ENCODE peak calls at places on chromosomes 11 and 22, in six cellular contexts. T is HepG2, J is GM12891, F is GM12878, C is K562, P is H1. B is an unnamed sample.

GRCh38 chr11:70065318-70066135 is 12.6 kb upstream of the ANO1 start:
- DNase-seq in P (peak), T (no peak), F (no peak), J (no peak), C (no peak), B (no peak)

GRCh38 chr11:99446400-99446799 is 425.7 kb downstream of the CNTN5 start:
- DNase-seq in C (no peak), P (no peak), J (no peak), T (no peak), F (no peak), B (no peak)

GRCh38 chr11:76673164-76674142 is 2.9 kb upstream of the LRRC32 start:
- DNase-seq in C (no peak), T (no peak), P (no peak), J (no peak), F (no peak), B (no peak)

GRCh38 chr11:110479445-110480101 is 49.8 kb downstream of the FDX1 start:
- DNase-seq in F (no peak), T (no peak), C (peak), P (no peak), J (no peak), B (no peak)

GRCh38 chr11:128908391-128909246 is 17.5 kb downstream of the KCNJ5 start:
- DNase-seq in C (no peak), P (no peak), T (no peak), F (no peak), J (no peak), B (no peak)

GRCh38 chr22:24894998-24895397 is 51.5 kb downstream of the LHFPL7 start:
- DNase-seq in F (no peak), T (peak), C (no peak), P (no peak), J (no peak), B (no peak)

GRCh38 chr22:45962431-45962712 is 14.6 kb downstream of the WNT7B start:
- DNase-seq in P (no peak), T (no peak), F (no peak), J (no peak), C (no peak), B (no peak)

GRCh38 chr22:25148149-25148691 is 51.4 kb upstream of the CRYBB3 start:
- DNase-seq in T (no peak), C (no peak), F (no peak), P (no peak), J (no peak), B (no peak)

GRCh38 chr22:23552573-23552972 is 27.5 kb downstream of the IGLL1 start:
- DNase-seq in C (no peak), F (no peak), T (no peak), J (no peak), P (no peak), B (no peak)

GRCh38 chr11:47358731-47359051 is 6.2 kb upstream of the MYBPC3 start:
- DNase-seq in C (no peak), P (no peak), F (no peak), J (no peak), T (no peak), B (no peak)

GRCh38 chr11:86874314-86875056 is 74.1 kb downstream of the PRSS23 start:
- DNase-seq in T (no peak), F (no peak), C (no peak), J (no peak), P (no peak), B (no peak)

GRCh38 chr11:93249437-93250210 is 51.8 kb upstream of the SLC36A4 start:
- DNase-seq in J (no peak), T (no peak), C (no peak), F (no peak), P (no peak), B (no peak)

GRCh38 chr11:44955019-44955738 is 4.5 kb upstream of the TP53I11 start:
- DNase-seq in C (peak), F (no peak), P (no peak), T (no peak), J (no peak), B (no peak)
- TF ChIP-seq POLR2A in C (no peak), F (no peak), P (no peak), T (no peak), J (no peak), B (no peak)

DNA sequence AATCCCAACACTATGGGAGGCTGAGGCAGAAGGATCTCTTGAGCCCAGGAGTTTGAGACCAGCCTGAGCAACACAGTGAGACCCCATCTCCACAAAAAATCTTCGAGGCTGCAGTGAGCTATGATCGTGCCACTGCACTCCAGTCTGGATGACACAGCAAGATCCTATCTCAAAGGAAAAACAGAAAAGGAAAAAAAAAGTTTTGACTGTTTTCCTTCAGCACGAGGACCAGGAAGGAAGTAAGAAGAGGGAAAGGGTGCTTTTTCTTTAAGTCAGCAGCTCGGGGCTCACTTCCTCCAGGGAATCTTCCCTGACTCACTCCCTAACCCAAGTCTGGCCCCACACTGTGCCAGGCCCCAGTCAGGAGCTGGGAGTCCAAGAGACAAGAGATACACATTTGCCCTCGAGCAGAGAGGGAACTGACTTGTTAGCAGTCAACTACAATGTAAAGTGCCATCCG is 14.2 kb downstream of the ARRB1 start:
- DNase-seq in C (no peak), P (no peak), T (no peak), F (no peak), J (no peak), B (no peak)
- TF ChIP-seq TAF1 in C (no peak), P (no peak), T (no peak), F (no peak), J (no peak), B (no peak)

GRCh38 chr11:61679893-61680621 is at the start of gene DAGLA:
- DNase-seq in C (peak), T (peak), J (peak), F (no peak), P (peak), B (peak)
- TF ChIP-seq POLR2AphosphoS5 in C (no peak), T (no peak), J (no peak), F (no peak), P (no peak), B (no peak)

DNA sequence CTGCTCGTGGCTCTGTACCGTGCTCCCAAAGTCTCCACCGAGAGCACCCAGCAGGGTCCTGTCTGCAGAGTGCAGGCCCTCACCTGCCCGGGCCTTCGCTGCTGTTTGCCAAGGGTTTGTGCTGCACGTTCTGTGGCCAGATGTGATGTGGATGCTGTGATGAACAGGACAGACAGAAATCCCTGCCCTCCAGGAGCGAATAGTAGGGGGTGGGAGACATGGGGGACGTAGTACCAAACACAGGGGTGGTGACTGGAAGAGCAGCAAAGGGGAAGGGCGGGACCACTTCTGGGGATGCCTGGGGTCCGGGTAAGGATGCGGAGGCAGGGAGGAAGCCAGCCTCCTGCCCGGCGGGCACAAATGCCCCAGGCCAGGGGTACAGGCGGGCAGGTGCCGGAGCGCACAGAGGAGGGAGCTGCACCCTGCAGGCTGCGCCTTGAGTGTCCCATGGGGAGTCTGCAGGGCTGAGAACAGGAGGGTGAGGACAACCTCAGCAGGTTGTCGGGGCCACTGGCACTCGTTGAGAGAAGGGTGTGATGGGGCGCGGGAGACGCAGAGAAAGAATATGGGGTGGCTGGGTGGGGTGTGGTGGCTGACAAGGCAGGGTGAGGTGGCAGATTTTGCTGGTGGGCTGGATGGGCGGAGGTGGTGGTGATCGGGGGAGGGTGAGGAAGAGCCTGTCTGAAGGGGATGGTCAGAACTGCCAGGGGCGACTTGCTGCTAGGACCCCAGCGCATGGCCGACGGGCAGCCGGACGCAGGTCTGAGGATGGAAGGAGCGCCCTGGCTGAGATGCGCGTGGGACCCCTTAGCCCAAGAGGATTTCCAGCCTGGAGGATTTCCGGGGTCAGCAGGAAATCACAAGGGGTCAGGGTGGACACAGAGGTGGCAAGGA is 16.3 kb upstream of the CTSD start:
- DNase-seq in C (no peak), P (no peak), J (no peak), F (no peak), T (no peak), B (no peak)
- TF ChIP-seq POLR2A in C (no peak), P (no peak), J (no peak), F (no peak), T (no peak), B (no peak)

DNA sequence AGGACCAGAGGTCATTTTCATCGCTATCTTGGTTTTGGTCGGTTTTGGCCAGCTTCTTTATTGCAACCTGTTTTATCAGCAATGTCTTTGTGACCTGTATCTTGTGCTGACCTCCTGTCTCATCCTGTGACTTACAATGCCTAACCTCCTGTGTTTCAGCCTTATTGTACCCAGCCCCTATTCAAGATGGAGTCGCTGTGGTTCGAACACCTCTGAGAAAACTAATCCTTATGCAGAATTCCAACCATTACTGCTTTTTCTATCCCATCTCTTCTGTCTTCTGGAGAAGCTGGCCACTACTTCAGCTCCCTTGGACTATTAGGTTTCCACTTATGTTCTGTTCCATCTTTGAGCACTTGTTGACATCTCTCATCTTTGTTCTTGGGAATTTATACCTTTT is 62.6 kb downstream of the METTL15 start:
- DNase-seq in P (no peak), T (no peak), C (no peak), J (no peak), F (no peak), B (no peak)
- TF ChIP-seq TAF1 in P (no peak), T (no peak), C (no peak), J (no peak), F (no peak), B (no peak)

DNA sequence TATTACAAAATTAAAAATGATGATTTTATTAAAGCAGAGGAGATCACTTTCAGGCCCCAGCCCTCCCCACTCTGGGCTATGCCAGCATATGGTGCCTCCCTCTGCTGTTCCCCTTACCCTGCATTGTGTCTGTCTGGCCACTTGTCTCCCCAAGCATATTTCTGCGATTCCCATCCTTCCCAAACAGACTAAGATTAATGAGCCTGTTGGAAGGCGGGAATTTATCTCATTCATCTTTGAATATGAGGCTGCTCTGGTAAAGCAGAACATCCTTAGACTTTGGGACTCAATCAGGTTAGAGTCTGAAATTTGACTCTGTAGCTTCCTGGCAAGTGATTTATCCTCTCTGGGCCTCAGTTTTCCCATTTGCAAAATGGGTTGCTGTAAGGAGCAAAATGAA is 25.7 kb downstream of the AMPD3 start:
- DNase-seq in C (no peak), F (no peak), J (no peak), P (no peak), T (no peak), B (no peak)
- TF ChIP-seq POLR2AphosphoS5 in C (no peak), F (no peak), J (no peak), P (no peak), T (no peak), B (no peak)

DNA sequence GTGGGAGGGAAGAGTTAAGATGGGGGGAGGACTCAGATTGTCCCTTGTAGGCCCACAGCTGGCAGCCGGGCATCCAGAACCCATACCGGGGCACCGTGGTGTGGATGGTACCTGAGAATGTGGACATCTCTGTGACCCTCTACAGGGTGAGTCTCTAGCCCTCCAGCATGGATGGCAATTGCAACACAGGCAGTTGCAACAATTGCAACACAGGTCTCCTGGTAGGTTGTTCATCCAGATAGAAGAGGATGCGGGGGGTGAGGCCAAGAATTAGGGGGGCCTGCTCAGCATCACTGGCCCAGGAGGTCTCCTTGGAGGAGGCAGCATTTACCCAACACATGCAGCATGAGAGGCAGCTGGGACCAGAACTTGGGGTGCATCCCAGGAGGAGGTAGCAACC is 3.4 kb downstream of the EHBP1L1 start:
- DNase-seq in J (no peak), F (no peak), P (no peak), C (no peak), T (no peak), B (no peak)
- TF ChIP-seq POLR2A in J (no peak), F (no peak), P (no peak), C (no peak), T (no peak), B (no peak)

GRCh38 chr22:19568337-19569311 is 44.4 kb upstream of the CLDN5 start:
- DNase-seq in F (no peak), T (no peak), J (no peak), C (peak), P (no peak), B (no peak)

GRCh38 chr22:19574247-19574646 is 50.0 kb upstream of the CLDN5 start:
- DNase-seq in T (no peak), C (peak), P (no peak), F (no peak), J (no peak), B (no peak)

GRCh38 chr22:19569976-19570375 is 45.8 kb upstream of the CLDN5 start:
- DNase-seq in F (no peak), T (no peak), J (no peak), C (peak), P (no peak), B (no peak)

GRCh38 chr22:19571995-19572394 is 47.8 kb upstream of the CLDN5 start:
- DNase-seq in F (no peak), T (no peak), J (no peak), C (peak), P (no peak), B (no peak)

GRCh38 chr22:19571207-19571795 is 47.1 kb upstream of the CLDN5 start:
- DNase-seq in F (no peak), J (no peak), T (no peak), P (no peak), C (peak), B (no peak)
- TF ChIP-seq TAF1 in F (no peak), J (no peak), T (no peak), P (no peak), C (no peak), B (no peak)

GRCh38 chr22:42437488-42438292 is 5.5 kb upstream of the NFAM1 start:
- DNase-seq in T (peak), P (peak), J (peak), F (peak), C (peak), B (peak)
- TF ChIP-seq POLR2AphosphoS5 in T (no peak), P (no peak), J (no peak), F (peak), C (no peak), B (no peak)

GRCh38 chr11:59556115-59556882 is 45.0 kb downstream of the OR4D9 start:
- DNase-seq in P (peak), T (peak), C (peak), J (no peak), F (peak), B (no peak)
- TF ChIP-seq POLR2A in P (no peak), T (no peak), C (no peak), J (no peak), F (no peak), B (no peak)